ENCODE peak calls at places on chromosomes 4 and X, in ten cellular contexts. C, K, A, S, L, Y, Q, P, N and I are unnamed samples.

GRCh38 chrX:153568612-153569011 is 30.3 kb downstream of the CCNQ start:
- DNase-seq in L (no peak), Q (no peak), N (no peak), C (no peak), P (no peak), S (no peak), A (peak; percentile 19), Y (no peak), K (no peak), I (no peak)

GRCh38 chrX:141405486-141405877 is 163.2 kb upstream of the SPANXC start:
- DNase-seq in Y (no peak), P (peak; percentile 52), N (no peak), S (no peak), Q (no peak), C (peak; percentile 55), L (no peak), A (peak; percentile 7), K (no peak), I (peak; percentile 23)

GRCh38 chrX:79266702-79267101 is 100.4 kb downstream of the ITM2A start:
- DNase-seq in Q (no peak), K (no peak), S (no peak), P (no peak), C (no peak), Y (no peak), N (no peak), L (no peak), A (no peak), I (no peak)

GRCh38 chr4:95213361-95213760 is 335.4 kb downstream of the UNC5C start:
- DNase-seq in P (no peak), Q (no peak), Y (peak; percentile 43), N (no peak), L (no peak), C (no peak), K (no peak), S (no peak), A (no peak), I (no peak)

GRCh38 chr4:107743532-107743931 is 23.5 kb upstream of the PAPSS1 start:
- DNase-seq in Y (no peak), Q (no peak), A (no peak), N (no peak), L (no peak), P (no peak), K (no peak), S (no peak), C (peak; percentile 31), I (no peak)

GRCh38 chrX:150143721-150144440 is 205.6 kb upstream of the EOLA2 start:
- DNase-seq in K (no peak), Y (no peak), L (no peak), Q (no peak), C (peak; percentile 74), P (no peak), A (no peak), S (no peak), N (no peak), I (peak; percentile 23)

GRCh38 chr4:6471303-6472007 is 959 bp downstream of the PPP2R2C start:
- DNase-seq in A (no peak), N (no peak), S (no peak), C (no peak), K (no peak), P (peak; percentile 8), Q (no peak), Y (no peak), L (no peak), I (no peak)

GRCh38 chr4:47374477-47374876 is 89.0 kb downstream of the COMMD8 start:
- DNase-seq in K (no peak), Y (no peak), P (peak; percentile 43), C (peak; percentile 84), Q (no peak), L (peak; percentile 87), N (no peak), A (no peak), S (no peak), I (no peak)

GRCh38 chr4:98994474-98995182 is 893 bp upstream of the METAP1 start:
- DNase-seq in S (no peak), P (no peak), L (no peak), A (peak; percentile 23), C (peak; percentile 19), Q (no peak), Y (no peak), K (no peak), N (no peak), I (no peak)

GRCh38 chr4:113636438-113636818 is 125.1 kb downstream of the CAMK2D start:
- DNase-seq in A (peak; percentile 25), L (no peak), C (no peak), S (no peak), Y (no peak), P (peak; percentile 16), Q (no peak), N (no peak), K (no peak), I (no peak)